ENCODE peak calls at places on chromosomes 11 and 22, in four cellular contexts. P is thyroid gland, R is tibial nerve, F is mammary epithelial cell. M is an unnamed sample. For H3K27me3, the result is how much of the 10 kb centered on the place peaks cover.

GRCh38 chr11:27705873-27706820 is 5.9 kb upstream of the BDNF start:
- DNase-seq in P (peak), R (no peak), F (no peak), M (no peak)

GRCh38 chr22:17637490-17638181 is 921 bp upstream of the BCL2L13 start:
- DNase-seq in F (no peak), R (no peak), P (no peak), M (no peak)

GRCh38 chr11:122405788-122406341 is 249.7 kb upstream of the UBASH3B start:
- DNase-seq in F (no peak), R (no peak), P (no peak), M (no peak)

GRCh38 chr22:21940521-21940920 is 12.1 kb downstream of the PPM1F start:
- DNase-seq in R (no peak), F (peak), P (no peak), M (no peak)

GRCh38 chr22:44063462-44064371 is 39.6 kb downstream of the PARVB start:
- DNase-seq in F (no peak), P (no peak), R (no peak), M (peak)

GRCh38 chr11:129331217-129331616 is 44.4 kb upstream of the BARX2 start:
- DNase-seq in F (peak), R (no peak), P (no peak), M (no peak)

GRCh38 chr22:48428556-48429371 is 1398.9 kb downstream of the BRD1 start:
- DNase-seq in F (no peak), P (no peak), R (no peak), M (no peak)

GRCh38 chr11:121892131-121892681 is 223.8 kb downstream of the BLID start:
- DNase-seq in P (no peak), R (no peak), F (peak), M (peak)

GRCh38 chr11:61362542-61362875 is 335 bp downstream of the TMEM138 start:
- DNase-seq in P (peak), R (no peak), F (no peak), M (no peak)

GRCh38 chr11:130801287-130802146 is 114.8 kb downstream of the SNX19 start:
- DNase-seq in R (no peak), P (no peak), F (no peak), M (no peak)

GRCh38 chr22:26660961-26661578 is 3.7 kb downstream of the MIAT start:
- DNase-seq in P (no peak), R (no peak), F (no peak), M (no peak)

GRCh38 chr11:8259316-8259995 is 4.2 kb downstream of the LMO1 start:
- DNase-seq in P (no peak), F (no peak), R (no peak), M (no peak)

GRCh38 chr22:42468841-42469240 is 36.6 kb upstream of the NFAM1 start:
- DNase-seq in F (peak), R (no peak), P (no peak), M (no peak)

GRCh38 chr11:105211806-105212531 is 72.4 kb upstream of the CARD18 start:
- DNase-seq in P (no peak), F (no peak), R (no peak), M (no peak)

GRCh38 chr11:62545437-62546243 is 966 bp downstream of the AHNAK start:
- DNase-seq in P (peak), F (peak), R (peak), M (peak)

GRCh38 chr22:36546092-36546804 is 17.3 kb upstream of the EIF3D start:
- DNase-seq in P (peak), R (no peak), F (no peak), M (peak)

GRCh38 chr11:132649277-132649676 is 883.0 kb downstream of the OPCML start:
- DNase-seq in R (no peak), F (no peak), P (no peak), M (no peak)

GRCh38 chr11:57641011-57641410 is 8.7 kb downstream of the YPEL4 start:
- DNase-seq in P (peak), R (no peak), F (no peak), M (no peak)

GRCh38 chr11:563812-564578 is 3.2 kb downstream of the RASSF7 start:
- DNase-seq in F (no peak), R (no peak), P (no peak), M (no peak)

GRCh38 chr11:125175166-125175565 is 10.6 kb downstream of the PKNOX2 start:
- DNase-seq in P (no peak), F (no peak), R (no peak), M (no peak)

GRCh38 chr11:44565008-44565745 is at the start of gene CD82:
- DNase-seq in P (peak), F (peak), R (peak), M (peak)

GRCh38 chr22:42416671-42417230 is 15.5 kb downstream of the NFAM1 start:
- DNase-seq in P (no peak), F (no peak), R (no peak), M (no peak)

GRCh38 chr22:17954200-17954859 is 70.0 kb downstream of the MICAL3 start:
- DNase-seq in R (no peak), F (no peak), P (no peak), M (no peak)

GRCh38 chr11:105611837-105612480 is 2.1 kb downstream of the GRIA4 start:
- DNase-seq in R (no peak), P (no peak), F (no peak), M (no peak)

DNA sequence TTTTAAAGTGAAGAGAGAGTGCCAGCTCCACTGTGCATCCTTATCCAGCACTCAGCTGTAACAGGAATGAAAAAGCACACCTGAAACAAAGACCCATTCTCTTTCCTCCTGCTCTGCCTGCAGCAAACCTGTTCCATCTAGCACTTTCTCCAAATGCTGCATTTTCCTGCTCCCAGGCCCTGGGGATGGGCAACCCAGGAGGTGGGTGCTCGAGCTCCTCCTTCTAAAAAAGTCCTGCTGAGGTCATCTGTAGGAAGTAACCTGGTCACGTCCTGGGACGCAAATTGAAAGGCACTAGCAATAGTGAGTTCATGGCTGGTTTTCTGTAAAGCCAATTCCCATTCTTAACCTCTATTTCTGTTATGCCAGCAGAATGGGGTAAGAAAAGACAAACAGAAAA is 173.7 kb downstream of the MAML2 start:
- DNase-seq in R (no peak), P (no peak), F (peak), M (no peak)
- H3K27ac ChIP-seq in R (peak), P (peak), F (peak), M (no peak)

GRCh38 chr11:69635804-69636511 is 5.0 kb upstream of the CCND1 start:
- DNase-seq in P (no peak), F (no peak), R (no peak), M (no peak)

GRCh38 chr11:69636512-69636866 is 4.5 kb upstream of the CCND1 start:
- DNase-seq in F (no peak), R (peak), P (peak), M (peak)

GRCh38 chr11:69637601-69637955 is 3.4 kb upstream of the CCND1 start:
- DNase-seq in P (no peak), F (no peak), R (no peak), M (no peak)

GRCh38 chr11:69637956-69638871 is 2.7 kb upstream of the CCND1 start:
- DNase-seq in F (peak), R (no peak), P (peak), M (peak)

DNA sequence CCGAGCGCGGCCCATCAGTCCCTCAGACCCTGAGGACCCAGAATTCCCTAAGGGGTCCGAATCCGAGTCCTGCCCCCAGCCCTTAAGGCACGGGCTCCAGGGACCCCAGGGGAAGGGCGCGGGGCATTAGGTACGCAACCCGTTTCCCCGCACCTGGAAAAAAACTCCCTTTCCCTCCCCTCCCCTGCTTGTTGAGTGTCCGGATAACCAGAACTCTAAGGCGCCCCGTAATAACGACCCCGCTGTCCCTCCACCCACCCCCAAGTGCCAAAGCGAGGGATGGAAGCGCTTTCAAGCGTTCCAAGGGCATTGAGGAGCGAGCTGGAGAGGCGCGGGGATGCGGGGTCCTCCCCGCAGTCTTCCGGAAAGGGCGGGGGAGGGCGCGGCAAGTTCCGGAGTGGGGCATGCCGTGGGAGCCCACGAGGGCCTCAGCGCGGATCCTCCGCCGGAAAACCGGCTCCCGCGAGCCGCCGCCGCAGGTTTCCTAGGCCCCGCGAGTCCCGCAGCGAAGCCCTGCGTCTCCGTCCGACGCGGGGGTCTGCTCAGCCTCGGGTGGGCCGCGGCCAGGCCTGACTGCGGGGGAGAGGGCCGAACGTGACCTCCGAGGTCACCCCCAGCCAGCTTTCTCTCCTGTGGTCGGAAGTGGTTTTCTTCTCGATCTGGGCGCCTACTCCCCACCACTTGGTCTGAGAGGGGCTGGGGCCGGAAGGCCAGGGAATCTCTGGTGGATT is 3.9 kb upstream of the CCND1 start:
- DNase-seq in F (no peak), R (no peak), P (no peak), M (no peak)
- H3K4me3 ChIP-seq in F (no peak), R (peak), P (peak), M (peak)

DNA sequence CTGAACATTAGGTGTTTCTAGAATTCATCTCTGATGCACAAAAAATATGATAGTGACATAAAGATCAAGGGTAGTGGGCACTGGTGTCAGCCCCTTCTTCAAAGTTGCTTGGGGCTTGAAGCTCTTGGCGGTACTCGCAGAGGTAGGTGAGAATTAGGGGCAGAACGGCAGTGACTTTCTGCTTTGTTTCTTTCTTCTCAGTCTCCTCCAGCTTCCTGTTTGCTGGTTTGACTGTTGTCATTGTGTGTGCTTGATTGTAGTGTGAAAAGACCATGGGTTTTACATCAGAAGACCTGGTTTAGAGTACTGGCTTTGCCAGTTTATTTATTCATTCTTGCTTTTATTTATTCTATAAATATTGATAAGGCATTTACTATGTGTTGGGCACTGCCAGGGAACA is 156.7 kb upstream of the PLET1 start:
- DNase-seq in R (no peak), P (no peak), F (no peak), M (no peak)
- H3K27me3 ChIP-seq in R (under half), P (under half), F (under half), M (under half)

GRCh38 chr11:83948205-83948604 is 662.0 kb upstream of the CCDC90B start:
- DNase-seq in F (no peak), P (no peak), R (no peak), M (no peak)
- H3K27ac ChIP-seq in F (no peak), P (no peak), R (no peak), M (no peak)

GRCh38 chr11:73314121-73314948 is 6.3 kb downstream of the ARHGEF17 start:
- DNase-seq in F (peak), R (no peak), P (peak), M (no peak)
- H3K4me3 ChIP-seq in F (no peak), R (no peak), P (peak), M (peak)

GRCh38 chr22:19719488-19720021 is 3.8 kb upstream of the GP1BB start:
- DNase-seq in P (no peak), F (no peak), R (no peak), M (no peak)

GRCh38 chr22:19720150-19720827 is 3.0 kb upstream of the GP1BB start:
- DNase-seq in P (no peak), F (no peak), R (no peak), M (no peak)

GRCh38 chr22:19718255-19719054 is 4.2 kb downstream of the SEPTIN5 start:
- DNase-seq in F (no peak), R (no peak), P (no peak), M (no peak)

GRCh38 chr22:19717691-19718254 is 3.5 kb downstream of the SEPTIN5 start:
- DNase-seq in F (peak), R (peak), P (peak), M (peak)

GRCh38 chr22:19719055-19719482 is 4.3 kb upstream of the GP1BB start:
- DNase-seq in P (no peak), F (no peak), R (no peak), M (no peak)
- H3K27me3 ChIP-seq in P (under half), F (under half), R (under half), M (under half)

GRCh38 chr11:70304208-70304603 is 33.7 kb downstream of the PPFIA1 start:
- DNase-seq in R (no peak), P (no peak), F (no peak), M (no peak)

GRCh38 chr11:70306586-70307033 is 36.1 kb downstream of the PPFIA1 start:
- DNase-seq in R (no peak), P (no peak), F (no peak), M (no peak)

GRCh38 chr11:70303070-70303469 is 32.6 kb downstream of the PPFIA1 start:
- DNase-seq in R (no peak), P (no peak), F (no peak), M (peak)

GRCh38 chr11:70307176-70307575 is 36.7 kb downstream of the PPFIA1 start:
- DNase-seq in P (no peak), F (no peak), R (no peak), M (no peak)

GRCh38 chr11:70305501-70305900 is 35.0 kb downstream of the PPFIA1 start:
- DNase-seq in P (no peak), F (no peak), R (no peak), M (no peak)
- H3K27ac ChIP-seq in P (no peak), F (no peak), R (no peak), M (no peak)

GRCh38 chr11:12853325-12853651 is 155.8 kb upstream of the RASSF10 start:
- DNase-seq in R (no peak), F (no peak), P (no peak), M (no peak)

GRCh38 chr11:12856338-12856737 is 152.8 kb upstream of the RASSF10 start:
- DNase-seq in R (no peak), P (no peak), F (no peak), M (no peak)

GRCh38 chr11:12853652-12854296 is 155.3 kb upstream of the RASSF10 start:
- DNase-seq in F (no peak), P (no peak), R (peak), M (no peak)

GRCh38 chr11:12854829-12855228 is 154.3 kb upstream of the RASSF10 start:
- DNase-seq in R (no peak), P (no peak), F (no peak), M (no peak)

DNA sequence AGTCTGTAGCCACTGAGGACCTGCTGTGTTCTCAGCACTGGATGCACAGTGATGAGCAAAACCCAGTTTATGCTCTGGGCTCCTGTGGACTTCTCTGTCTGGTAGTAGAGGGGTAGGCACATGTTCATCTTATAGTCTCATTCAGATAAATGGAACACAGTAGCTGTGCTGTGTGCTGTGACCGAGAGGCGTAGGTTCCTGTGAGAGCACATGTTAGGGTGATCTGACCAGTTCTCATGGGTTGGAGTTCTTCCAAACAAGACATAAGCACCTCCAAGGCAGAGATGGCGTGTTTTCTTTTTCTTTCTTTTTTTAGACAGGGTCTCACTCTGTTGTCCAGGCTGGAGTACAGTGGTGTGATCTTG is 154.8 kb upstream of the RASSF10 start:
- DNase-seq in P (peak), R (no peak), F (no peak), M (no peak)
- H3K4me3 ChIP-seq in P (no peak), R (no peak), F (no peak), M (no peak)

GRCh38 chr11:75668508-75669297 is at the start of gene MAP6:
- DNase-seq in R (no peak), F (peak), P (peak), M (peak)
- H3K27me3 ChIP-seq in R (under half), F (under half), P (under half), M (under half)

GRCh38 chr11:102730036-102730815 is 5.5 kb upstream of the MMP8 start:
- DNase-seq in R (no peak), F (no peak), P (no peak), M (no peak)
- H3K27ac ChIP-seq in R (no peak), F (no peak), P (no peak), M (no peak)